ENCODE peak calls at places on chromosomes 11 and 22, in nine cellular contexts. J, H, P, B, W, Y, V, G and E are unnamed samples.

GRCh38 chr11:20599424-20600346 is at the start of gene SLC6A5:
- DNase-seq in G (peak; percentile 86), V (no peak), W (no peak), J (peak; percentile 28), H (peak; percentile 75), B (no peak), P (peak; percentile 97), Y (no peak), E (peak; percentile 77)

GRCh38 chr11:8720376-8720775 is 37.8 kb downstream of the RPL27A start:
- DNase-seq in W (no peak), J (no peak), Y (no peak), P (no peak), H (no peak), V (no peak), G (no peak), B (no peak), E (no peak)

GRCh38 chr11:72951815-72952340 is 137.7 kb downstream of the ATG16L2 start:
- DNase-seq in G (no peak), B (no peak), H (no peak), Y (no peak), V (no peak), J (no peak), W (no peak), P (no peak), E (peak; percentile 52)

GRCh38 chr11:69645801-69646492 is 5.0 kb downstream of the CCND1 start:
- DNase-seq in B (no peak), J (no peak), Y (peak; percentile 70), P (peak; percentile 55), H (no peak), G (no peak), W (no peak), V (no peak), E (no peak)

GRCh38 chr11:126127898-126128297 is 65.2 kb upstream of the CDON start:
- DNase-seq in Y (peak; percentile 50), V (no peak), W (no peak), B (no peak), J (no peak), G (no peak), P (peak; percentile 42), H (no peak), E (no peak)

GRCh38 chr11:114559425-114560310 is at the start of gene NXPE1:
- DNase-seq in H (no peak), J (no peak), P (no peak), B (no peak), V (no peak), Y (no peak), W (no peak), G (no peak), E (no peak)

GRCh38 chr11:126058090-126058489 is 4.6 kb downstream of the CDON start:
- DNase-seq in H (no peak), V (no peak), P (no peak), Y (no peak), B (no peak), G (no peak), J (no peak), W (no peak), E (no peak)

GRCh38 chr11:6156628-6157367 is 13.3 kb downstream of the OR52B2 start:
- DNase-seq in B (no peak), V (no peak), H (no peak), P (peak; percentile 60), Y (no peak), G (no peak), W (no peak), J (no peak), E (peak; percentile 6)

GRCh38 chr11:72230764-72231365 is 6.3 kb downstream of the INPPL1 start:
- DNase-seq in G (peak; percentile 1), Y (no peak), J (no peak), W (peak; percentile 64), V (no peak), H (no peak), P (peak; percentile 27), B (no peak), E (no peak)

GRCh38 chr11:9681583-9682372 is 17.9 kb downstream of the SWAP70 start:
- DNase-seq in P (no peak), H (no peak), W (no peak), V (no peak), G (no peak), J (no peak), B (no peak), Y (no peak), E (no peak)

GRCh38 chr11:129766858-129767604 is 48.6 kb upstream of the TMEM45B start:
- DNase-seq in B (no peak), V (no peak), H (peak; percentile 32), J (no peak), Y (no peak), G (peak; percentile 53), W (no peak), P (peak; percentile 87), E (peak; percentile 50)

GRCh38 chr22:33906954-33907353 is 13.3 kb downstream of the LARGE1 start:
- DNase-seq in V (no peak), W (no peak), P (no peak), B (no peak), G (no peak), Y (no peak), J (no peak), H (no peak), E (no peak)

GRCh38 chr11:103420593-103420992 is 311.4 kb downstream of the DYNC2H1 start:
- DNase-seq in P (no peak), J (no peak), H (no peak), V (no peak), W (no peak), Y (no peak), B (no peak), G (no peak), E (peak; percentile 41)

GRCh38 chr11:118771481-118772278 is 19.3 kb downstream of the DDX6 start:
- DNase-seq in V (no peak), H (no peak), J (no peak), B (no peak), Y (no peak), W (no peak), P (no peak), G (no peak), E (no peak)

GRCh38 chr11:27507561-27508322 is 1.2 kb upstream of the LIN7C start:
- DNase-seq in G (no peak), B (no peak), P (no peak), H (no peak), W (no peak), V (no peak), J (no peak), Y (no peak), E (no peak)
- TF ChIP-seq CTCF in G (no peak), B (no peak), P (no peak), H (no peak), W (no peak), V (no peak), J (no peak), Y (no peak), E (no peak)

GRCh38 chr11:96943970-96944369 is 554.2 kb downstream of the JRKL start:
- DNase-seq in H (no peak), W (no peak), B (no peak), P (no peak), J (no peak), G (no peak), Y (no peak), V (no peak), E (no peak)
- TF ChIP-seq CTCF in H (no peak), W (peak; percentile 45), B (no peak), P (peak; percentile 58), J (no peak), G (peak; percentile 46), Y (no peak), V (no peak), E (peak; percentile 28)

GRCh38 chr11:107969219-107969618 is 39.5 kb upstream of the CUL5 start:
- DNase-seq in Y (no peak), B (no peak), G (no peak), J (no peak), P (no peak), W (no peak), H (no peak), V (no peak), E (no peak)
- TF ChIP-seq CTCF in Y (no peak), B (no peak), G (no peak), J (no peak), P (peak; percentile 58), W (peak; percentile 45), H (no peak), V (no peak), E (peak; percentile 22)

GRCh38 chr22:29207231-29207550 is 1.5 kb downstream of the EMID1 start:
- DNase-seq in B (no peak), W (no peak), G (no peak), J (no peak), Y (no peak), H (no peak), V (no peak), P (no peak), E (no peak)

GRCh38 chr22:29207562-29208501 is 2.1 kb downstream of the EMID1 start:
- DNase-seq in Y (no peak), P (no peak), W (no peak), H (no peak), J (no peak), B (no peak), V (no peak), G (no peak), E (no peak)

GRCh38 chr22:29208879-29209623 is 3.4 kb downstream of the EMID1 start:
- DNase-seq in J (no peak), H (no peak), Y (peak; percentile 82), B (no peak), W (no peak), P (no peak), V (no peak), G (no peak), E (no peak)

GRCh38 chr22:29209624-29209929 is 3.9 kb downstream of the EMID1 start:
- DNase-seq in G (no peak), P (no peak), W (no peak), Y (no peak), J (no peak), B (no peak), H (no peak), V (no peak), E (peak; percentile 45)

DNA sequence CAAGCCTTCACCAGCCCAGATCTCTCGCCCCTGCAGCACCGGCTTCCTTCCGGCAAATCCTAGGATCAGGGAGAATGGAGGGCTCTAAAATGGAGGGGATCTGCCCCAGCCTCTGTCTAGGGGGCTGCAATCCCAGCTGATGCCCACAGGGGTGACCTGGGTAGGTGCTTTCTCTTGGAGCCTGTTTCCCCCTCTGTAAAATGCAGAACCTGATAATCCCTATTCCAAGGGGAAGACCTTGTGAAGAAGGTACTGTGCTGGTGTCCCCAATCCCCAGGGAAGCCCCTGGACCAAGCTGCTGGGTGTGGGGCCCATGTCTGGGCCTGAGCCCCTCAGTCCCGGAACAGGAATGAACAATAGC is 2.8 kb downstream of the EMID1 start:
- DNase-seq in P (no peak), J (no peak), Y (no peak), V (no peak), W (no peak), H (no peak), B (no peak), G (no peak), E (no peak)
- TF ChIP-seq CTCF in P (peak; percentile 52), J (no peak), Y (no peak), V (no peak), W (peak; percentile 49), H (peak; percentile 31), B (no peak), G (no peak), E (no peak)

DNA sequence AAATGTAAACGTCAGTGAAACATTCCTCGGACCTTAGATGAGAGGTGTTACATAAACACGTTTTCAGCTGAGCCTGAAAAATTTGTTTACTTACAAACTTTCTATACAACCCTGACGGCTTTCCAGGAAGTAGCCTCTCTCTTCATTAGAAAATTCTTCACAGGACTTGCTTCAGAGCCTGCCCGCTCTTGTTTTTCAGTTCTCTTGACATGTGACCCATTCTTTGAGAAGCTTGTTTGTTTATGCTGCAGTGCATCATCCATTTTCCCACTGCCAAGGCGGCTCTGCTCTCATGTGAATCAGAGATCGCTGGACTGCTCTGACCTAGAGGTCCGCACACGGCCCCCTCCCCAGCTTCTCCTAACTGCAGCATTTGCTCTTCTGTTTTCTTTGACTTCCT is 47.9 kb upstream of the ARHGAP42 start:
- DNase-seq in J (no peak), G (no peak), Y (no peak), V (no peak), B (no peak), H (peak; percentile 33), P (peak; percentile 53), W (no peak), E (peak; percentile 88)
- TF ChIP-seq CTCF in J (no peak), G (no peak), Y (no peak), V (no peak), B (no peak), H (no peak), P (no peak), W (no peak), E (no peak)